ENCODE peak calls at places on chromosome 12, in seven cellular contexts. C is HCT116, L is GM12878, F is HepG2, E is SK-N-SH, H is K562, N is H1. G is an unnamed sample.

GRCh38 chr12:91406920-91407341 is 224.3 kb upstream of the DCN start:
- DNase-seq in H (no peak), C (peak; percentile 13), E (no peak), N (no peak), L (peak; percentile 54), F (no peak), G (no peak)

GRCh38 chr12:43884683-43885410 is 49.0 kb downstream of the TMEM117 start:
- DNase-seq in F (no peak), N (no peak), E (no peak), H (no peak), C (no peak), L (no peak), G (no peak)

GRCh38 chr12:77847060-77847541 is 16.4 kb downstream of the NAV3 start:
- DNase-seq in L (peak; percentile 75), C (no peak), H (no peak), E (no peak), F (no peak), N (no peak), G (no peak)

GRCh38 chr12:44053550-44054243 is 217.8 kb downstream of the TMEM117 start:
- DNase-seq in E (no peak), L (no peak), F (no peak), N (no peak), H (no peak), C (no peak), G (no peak)

GRCh38 chr12:68259318-68259940 is 6.0 kb upstream of the IL22 start:
- DNase-seq in C (no peak), L (peak; percentile 24), N (no peak), H (no peak), E (no peak), F (no peak), G (no peak)

GRCh38 chr12:65826513-65827171 is 2.4 kb downstream of the HMGA2 start:
- DNase-seq in H (no peak), L (no peak), C (no peak), N (no peak), E (peak; percentile 6), F (no peak), G (no peak)

GRCh38 chr12:113197518-113198077 is 12.1 kb downstream of the RITA1 start:
- DNase-seq in F (no peak), N (no peak), H (no peak), C (no peak), L (no peak), E (no peak), G (no peak)

GRCh38 chr12:26845984-26846383 is 13.0 kb upstream of the ITPR2 start:
- DNase-seq in H (peak; percentile 56), N (no peak), F (peak; percentile 57), L (no peak), E (peak; percentile 67), C (no peak), G (no peak)

GRCh38 chr12:94074970-94075695 is 73.2 kb upstream of the PLXNC1 start:
- DNase-seq in E (peak; percentile 48), L (no peak), H (peak; percentile 15), F (peak; percentile 60), C (peak; percentile 34), N (no peak), G (peak; percentile 63)

GRCh38 chr12:31362115-31362758 is 36.3 kb upstream of the SINHCAF start:
- DNase-seq in C (no peak), E (no peak), H (peak; percentile 29), L (no peak), N (peak; percentile 68), F (peak; percentile 66), G (no peak)

GRCh38 chr12:70831538-70831937 is 89.0 kb downstream of the PTPRR start:
- DNase-seq in E (no peak), F (no peak), H (no peak), L (no peak), N (no peak), C (peak; percentile 21), G (no peak)

GRCh38 chr12:59036341-59036740 is 116.0 kb upstream of the LRIG3 start:
- DNase-seq in E (no peak), F (no peak), H (no peak), L (no peak), N (no peak), C (no peak), G (no peak)
- TF ChIP-seq JUND in E (no peak), F (no peak), H (no peak), L (no peak), N (no peak), C (no peak), G (no peak)

GRCh38 chr12:118061876-118062791 is 1.2 kb upstream of the WSB2 start:
- DNase-seq in L (no peak), N (peak; percentile 73), H (peak; percentile 54), C (no peak), E (peak; percentile 62), F (no peak), G (peak; percentile 85)

GRCh38 chr12:118058881-118059644 is 1.9 kb downstream of the WSB2 start:
- DNase-seq in L (no peak), C (no peak), H (no peak), F (peak; percentile 44), N (no peak), E (no peak), G (peak; percentile 50)

GRCh38 chr12:118061011-118061875 is at the start of gene WSB2:
- DNase-seq in N (peak; percentile 70), F (no peak), C (no peak), E (peak; percentile 88), L (no peak), H (peak; percentile 90), G (peak; percentile 64)

GRCh38 chr12:118059645-118060275 is 1.2 kb downstream of the WSB2 start:
- DNase-seq in L (no peak), N (no peak), E (no peak), F (no peak), C (no peak), H (no peak), G (no peak)

GRCh38 chr12:118060301-118061010 is 523 bp downstream of the WSB2 start:
- DNase-seq in H (no peak), L (no peak), N (peak; percentile 51), E (no peak), F (no peak), C (no peak), G (peak; percentile 38)
- TF ChIP-seq JUND in H (no peak), L (no peak), N (no peak), E (no peak), F (no peak), C (no peak), G (no peak)

GRCh38 chr12:49827351-49828099 is 688 bp downstream of the NCKAP5L start:
- DNase-seq in E (peak; percentile 85), H (peak; percentile 90), C (no peak), N (peak; percentile 84), L (no peak), F (peak; percentile 71), G (peak; percentile 66)
- TF ChIP-seq JUND in E (no peak), H (no peak), C (no peak), N (no peak), L (no peak), F (no peak), G (no peak)

GRCh38 chr12:52692253-52692652 is 11.1 kb downstream of the KRT77 start:
- DNase-seq in H (peak; percentile 49), C (no peak), L (no peak), N (peak; percentile 70), F (peak; percentile 15), E (peak; percentile 34), G (no peak)
- TF ChIP-seq JUND in H (no peak), C (no peak), L (no peak), N (no peak), F (no peak), E (no peak), G (no peak)

GRCh38 chr12:131355688-131356245 is 355.1 kb upstream of the SFSWAP start:
- DNase-seq in E (no peak), F (no peak), N (no peak), C (no peak), H (no peak), L (no peak), G (no peak)
- TF ChIP-seq JUND in E (no peak), F (no peak), N (no peak), C (no peak), H (no peak), L (no peak), G (no peak)

DNA sequence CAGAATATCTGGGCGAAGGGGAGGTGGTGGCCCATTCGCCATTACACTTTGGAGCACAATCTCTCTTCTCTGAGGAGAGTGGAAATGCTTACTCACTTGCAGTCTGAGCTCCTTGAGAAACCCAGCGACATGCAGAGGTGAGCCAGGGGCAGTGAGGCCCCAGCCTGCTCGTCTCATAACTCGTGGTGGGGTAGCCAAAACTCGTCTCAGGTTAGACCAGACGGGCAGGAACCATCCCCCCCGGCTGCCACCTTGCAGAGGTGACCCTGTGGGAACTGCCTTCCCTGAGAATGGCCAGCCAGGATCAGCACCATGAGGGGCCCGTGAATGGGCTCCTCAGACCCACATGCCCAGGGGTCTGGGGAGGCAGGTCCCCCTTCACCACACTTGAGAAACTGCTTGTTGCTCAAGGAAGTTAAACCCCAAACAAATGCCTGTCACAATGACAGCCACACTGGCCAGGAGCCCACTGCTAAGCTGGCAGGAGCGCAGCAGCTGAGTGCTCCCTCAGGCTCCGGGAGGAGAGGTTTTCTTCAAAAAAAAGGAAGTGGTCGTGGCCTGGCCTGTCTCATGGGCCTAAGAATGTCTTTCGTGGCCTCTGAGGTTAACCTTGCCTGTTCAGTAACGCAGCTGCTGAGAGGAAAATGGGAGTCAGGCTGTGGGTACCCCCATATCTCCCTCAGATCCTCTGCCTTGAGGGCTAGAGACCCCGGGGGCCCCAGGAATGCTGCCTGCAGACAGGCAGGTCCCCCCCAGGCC is 9.2 kb upstream of the ALDH2 start:
- DNase-seq in H (no peak), N (no peak), E (no peak), L (no peak), F (no peak), C (no peak), G (no peak)
- TF ChIP-seq JUND in H (no peak), N (no peak), E (no peak), L (no peak), F (no peak), C (no peak), G (no peak)

GRCh38 chr12:122265931-122266771 is at the start of gene VPS33A:
- DNase-seq in E (peak; percentile 96), N (peak; percentile 96), F (peak; percentile 94), L (peak; percentile 91), H (peak; percentile 97), C (peak; percentile 97), G (peak; percentile 99)
- TF ChIP-seq JUND in E (peak; percentile 21), N (no peak), F (peak; percentile 44), L (peak; percentile 21), H (peak; percentile 14), C (peak; percentile 47), G (no peak)

DNA sequence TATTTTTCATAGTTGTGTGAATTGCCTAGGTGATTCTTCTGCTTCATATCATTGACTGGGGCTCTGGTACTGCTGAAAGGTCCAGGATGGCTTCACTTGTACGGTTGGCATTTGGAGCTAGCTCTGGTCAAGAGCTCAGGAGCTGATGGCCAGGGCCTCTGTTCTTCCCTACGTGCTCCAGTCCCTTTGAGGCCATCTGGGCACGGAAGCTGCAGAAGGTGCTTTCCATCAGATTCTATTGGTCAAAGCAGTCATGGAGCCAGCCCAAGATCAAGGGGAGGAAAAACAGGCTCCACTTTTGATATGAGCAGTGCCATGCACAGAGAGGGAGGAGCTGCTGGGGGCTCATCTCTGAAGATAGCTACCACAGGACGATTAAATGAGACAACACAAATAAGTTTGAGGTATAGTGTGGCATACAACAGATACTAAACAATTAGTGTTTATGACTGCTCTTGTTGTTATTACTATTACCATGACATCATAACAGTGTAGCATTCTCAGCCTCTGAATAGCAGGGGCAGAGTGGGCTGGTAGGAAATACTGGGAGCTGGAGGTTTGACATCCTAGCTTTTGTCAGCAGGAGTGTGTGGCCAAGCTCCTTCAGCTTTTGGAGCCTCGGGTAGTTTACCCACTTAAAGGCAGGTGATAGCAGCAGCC is 10.4 kb downstream of the KRT83 start:
- DNase-seq in C (no peak), L (no peak), N (no peak), E (no peak), H (no peak), F (no peak), G (no peak)
- TF ChIP-seq JUND in C (no peak), L (no peak), N (no peak), E (no peak), H (no peak), F (no peak), G (no peak)